ENCODE peak calls at places on chromosomes 4 and X, in seven cellular contexts. One of them, this sample, is unnamed.

GRCh38 chr4:142379277-142380051 is 466.6 kb downstream of the INPP4B start:
- DNase-seq in GM10248: no peak
- DNase-seq in CD4-positive, alpha-beta T cell: no peak
- DNase-seq in left ventricle myocardium inferior: no peak
- DNase-seq in endothelial cell: no peak
- DNase-seq in hepatocyte: peak; percentile 14
- DNase-seq in NCI-H1105 treated with DMSO at 0.1 percent for 48 hours: no peak
- DNase-seq in this sample: no peak

GRCh38 chrX:68697036-68697435 is 49.6 kb downstream of the STARD8 start:
- DNase-seq in CD4-positive, alpha-beta T cell: no peak
- DNase-seq in left ventricle myocardium inferior: no peak
- DNase-seq in NCI-H1105 treated with DMSO at 0.1 percent for 48 hours: no peak
- DNase-seq in endothelial cell: no peak
- DNase-seq in GM10248: no peak
- DNase-seq in hepatocyte: no peak
- DNase-seq in this sample: no peak

GRCh38 chr4:182273191-182273935 is 30.2 kb downstream of the TENM3 start:
- DNase-seq in left ventricle myocardium inferior: no peak
- DNase-seq in NCI-H1105 treated with DMSO at 0.1 percent for 48 hours: no peak
- DNase-seq in hepatocyte: no peak
- DNase-seq in GM10248: no peak
- DNase-seq in endothelial cell: no peak
- DNase-seq in CD4-positive, alpha-beta T cell: no peak
- DNase-seq in this sample: no peak

GRCh38 chr4:176393306-176394013 is 73.7 kb downstream of the SPCS3 start:
- DNase-seq in hepatocyte: no peak
- DNase-seq in CD4-positive, alpha-beta T cell: no peak
- DNase-seq in endothelial cell: no peak
- DNase-seq in GM10248: no peak
- DNase-seq in left ventricle myocardium inferior: no peak
- DNase-seq in NCI-H1105 treated with DMSO at 0.1 percent for 48 hours: no peak
- DNase-seq in this sample: no peak

GRCh38 chr4:74621616-74622015 is 172.7 kb downstream of the BTC start:
- DNase-seq in left ventricle myocardium inferior: no peak
- DNase-seq in GM10248: no peak
- DNase-seq in CD4-positive, alpha-beta T cell: no peak
- DNase-seq in endothelial cell: no peak
- DNase-seq in NCI-H1105 treated with DMSO at 0.1 percent for 48 hours: no peak
- DNase-seq in hepatocyte: no peak
- DNase-seq in this sample: no peak

GRCh38 chr4:8674311-8674885 is 81.8 kb downstream of the CPZ start:
- DNase-seq in NCI-H1105 treated with DMSO at 0.1 percent for 48 hours: no peak
- DNase-seq in left ventricle myocardium inferior: no peak
- DNase-seq in CD4-positive, alpha-beta T cell: no peak
- DNase-seq in hepatocyte: no peak
- DNase-seq in GM10248: no peak
- DNase-seq in endothelial cell: no peak
- DNase-seq in this sample: no peak

GRCh38 chr4:135777386-135777785 is 1575.8 kb upstream of the PABPC4L start:
- DNase-seq in CD4-positive, alpha-beta T cell: no peak
- DNase-seq in hepatocyte: no peak
- DNase-seq in endothelial cell: no peak
- DNase-seq in left ventricle myocardium inferior: no peak
- DNase-seq in NCI-H1105 treated with DMSO at 0.1 percent for 48 hours: no peak
- DNase-seq in GM10248: no peak
- DNase-seq in this sample: peak; percentile 77

GRCh38 chr4:25437951-25438350 is 60.9 kb downstream of the ANAPC4 start:
- DNase-seq in CD4-positive, alpha-beta T cell: no peak
- DNase-seq in NCI-H1105 treated with DMSO at 0.1 percent for 48 hours: no peak
- DNase-seq in GM10248: no peak
- DNase-seq in left ventricle myocardium inferior: no peak
- DNase-seq in hepatocyte: no peak
- DNase-seq in endothelial cell: no peak
- DNase-seq in this sample: peak; percentile 46

GRCh38 chrX:10833299-10834169 is 213.1 kb upstream of the MID1 start:
- DNase-seq in GM10248: no peak
- DNase-seq in hepatocyte: peak; percentile 65
- DNase-seq in left ventricle myocardium inferior: no peak
- DNase-seq in NCI-H1105 treated with DMSO at 0.1 percent for 48 hours: no peak
- DNase-seq in CD4-positive, alpha-beta T cell: no peak
- DNase-seq in endothelial cell: peak; percentile 16
- DNase-seq in this sample: no peak

GRCh38 chr4:5711479-5712184 is 631 bp downstream of the EVC start:
- DNase-seq in GM10248: no peak
- DNase-seq in left ventricle myocardium inferior: peak; percentile 39
- DNase-seq in CD4-positive, alpha-beta T cell: no peak
- DNase-seq in NCI-H1105 treated with DMSO at 0.1 percent for 48 hours: no peak
- DNase-seq in endothelial cell: peak; percentile 33
- DNase-seq in hepatocyte: no peak
- DNase-seq in this sample: peak; percentile 10

GRCh38 chr4:158775091-158775651 is 6.3 kb downstream of the FNIP2 start:
- DNase-seq in hepatocyte: peak; percentile 36
- DNase-seq in GM10248: no peak
- DNase-seq in left ventricle myocardium inferior: no peak
- DNase-seq in CD4-positive, alpha-beta T cell: no peak
- DNase-seq in NCI-H1105 treated with DMSO at 0.1 percent for 48 hours: no peak
- DNase-seq in endothelial cell: no peak
- DNase-seq in this sample: no peak

GRCh38 chrX:41688154-41688553 is 619 bp upstream of the GPR34 start:
- DNase-seq in left ventricle myocardium inferior: no peak
- DNase-seq in GM10248: no peak
- DNase-seq in hepatocyte: no peak
- DNase-seq in CD4-positive, alpha-beta T cell: no peak
- DNase-seq in NCI-H1105 treated with DMSO at 0.1 percent for 48 hours: no peak
- DNase-seq in endothelial cell: no peak
- DNase-seq in this sample: no peak

GRCh38 chrX:2781698-2782097 is 29.9 kb downstream of the XG start:
- DNase-seq in left ventricle myocardium inferior: no peak
- DNase-seq in GM10248: no peak
- DNase-seq in CD4-positive, alpha-beta T cell: no peak
- DNase-seq in hepatocyte: no peak
- DNase-seq in endothelial cell: no peak
- DNase-seq in NCI-H1105 treated with DMSO at 0.1 percent for 48 hours: no peak
- DNase-seq in this sample: no peak

GRCh38 chr4:78057600-78058560 is 757 bp downstream of the FRAS1 start:
- DNase-seq in left ventricle myocardium inferior: peak; percentile 36
- DNase-seq in CD4-positive, alpha-beta T cell: no peak
- DNase-seq in GM10248: no peak
- DNase-seq in hepatocyte: peak; percentile 69
- DNase-seq in endothelial cell: peak; percentile 49
- DNase-seq in NCI-H1105 treated with DMSO at 0.1 percent for 48 hours: peak; percentile 7
- DNase-seq in this sample: peak; percentile 29

GRCh38 chrX:126820700-126821420 is 1.3 kb downstream of the PRR32 start:
- DNase-seq in CD4-positive, alpha-beta T cell: no peak
- DNase-seq in GM10248: no peak
- DNase-seq in hepatocyte: no peak
- DNase-seq in endothelial cell: no peak
- DNase-seq in NCI-H1105 treated with DMSO at 0.1 percent for 48 hours: no peak
- DNase-seq in left ventricle myocardium inferior: peak; percentile 31
- DNase-seq in this sample: no peak

GRCh38 chr4:32633421-32633820 is 1913.3 kb downstream of the PCDH7 start:
- DNase-seq in CD4-positive, alpha-beta T cell: no peak
- DNase-seq in left ventricle myocardium inferior: no peak
- DNase-seq in hepatocyte: no peak
- DNase-seq in GM10248: no peak
- DNase-seq in endothelial cell: no peak
- DNase-seq in NCI-H1105 treated with DMSO at 0.1 percent for 48 hours: no peak
- DNase-seq in this sample: no peak

GRCh38 chrX:16970977-16971376 is 24.5 kb downstream of the REPS2 start:
- DNase-seq in GM10248: no peak
- DNase-seq in hepatocyte: no peak
- DNase-seq in NCI-H1105 treated with DMSO at 0.1 percent for 48 hours: no peak
- DNase-seq in endothelial cell: no peak
- DNase-seq in left ventricle myocardium inferior: no peak
- DNase-seq in CD4-positive, alpha-beta T cell: no peak
- DNase-seq in this sample: no peak

GRCh38 chr4:80335554-80336358 is at the start of gene CFAP299:
- DNase-seq in hepatocyte: peak; percentile 91
- DNase-seq in CD4-positive, alpha-beta T cell: peak; percentile 5
- DNase-seq in NCI-H1105 treated with DMSO at 0.1 percent for 48 hours: peak; percentile 75
- DNase-seq in endothelial cell: peak; percentile 86
- DNase-seq in GM10248: peak; percentile 73
- DNase-seq in left ventricle myocardium inferior: peak; percentile 82
- DNase-seq in this sample: peak; percentile 63

GRCh38 chrX:106862972-106863688 is 40.0 kb downstream of the RIPPLY1 start:
- DNase-seq in NCI-H1105 treated with DMSO at 0.1 percent for 48 hours: peak; percentile 2
- DNase-seq in endothelial cell: peak; percentile 18
- DNase-seq in left ventricle myocardium inferior: no peak
- DNase-seq in hepatocyte: peak; percentile 4
- DNase-seq in CD4-positive, alpha-beta T cell: no peak
- DNase-seq in GM10248: peak; percentile 25
- DNase-seq in this sample: peak; percentile 22

GRCh38 chrX:53294024-53294648 is 12.8 kb upstream of the IQSEC2 start:
- DNase-seq in hepatocyte: no peak
- DNase-seq in CD4-positive, alpha-beta T cell: no peak
- DNase-seq in endothelial cell: no peak
- DNase-seq in left ventricle myocardium inferior: no peak
- DNase-seq in GM10248: no peak
- DNase-seq in NCI-H1105 treated with DMSO at 0.1 percent for 48 hours: no peak
- DNase-seq in this sample: no peak

GRCh38 chr4:136737066-136737465 is 795.2 kb downstream of the PCDH18 start:
- DNase-seq in CD4-positive, alpha-beta T cell: no peak
- DNase-seq in NCI-H1105 treated with DMSO at 0.1 percent for 48 hours: no peak
- DNase-seq in GM10248: no peak
- DNase-seq in hepatocyte: no peak
- DNase-seq in left ventricle myocardium inferior: no peak
- DNase-seq in endothelial cell: no peak
- DNase-seq in this sample: no peak

GRCh38 chr4:118367872-118368271 is 15.1 kb upstream of the PRSS12 start:
- DNase-seq in NCI-H1105 treated with DMSO at 0.1 percent for 48 hours: peak; percentile 26
- DNase-seq in hepatocyte: no peak
- DNase-seq in GM10248: no peak
- DNase-seq in CD4-positive, alpha-beta T cell: no peak
- DNase-seq in endothelial cell: no peak
- DNase-seq in left ventricle myocardium inferior: no peak
- DNase-seq in this sample: no peak

GRCh38 chr4:13481569-13481968 is 2.6 kb downstream of the RAB28 start:
- DNase-seq in NCI-H1105 treated with DMSO at 0.1 percent for 48 hours: no peak
- DNase-seq in CD4-positive, alpha-beta T cell: no peak
- DNase-seq in left ventricle myocardium inferior: no peak
- DNase-seq in endothelial cell: no peak
- DNase-seq in GM10248: no peak
- DNase-seq in hepatocyte: no peak
- DNase-seq in this sample: no peak

GRCh38 chr4:6953751-6954380 is 44.2 kb downstream of the TBC1D14 start:
- DNase-seq in left ventricle myocardium inferior: peak; percentile 81
- DNase-seq in hepatocyte: peak; percentile 75
- DNase-seq in NCI-H1105 treated with DMSO at 0.1 percent for 48 hours: no peak
- DNase-seq in GM10248: no peak
- DNase-seq in CD4-positive, alpha-beta T cell: no peak
- DNase-seq in endothelial cell: peak; percentile 22
- DNase-seq in this sample: no peak

GRCh38 chr4:6035786-6036185 is 17.6 kb upstream of the C4orf50 start:
- DNase-seq in GM10248: no peak
- DNase-seq in hepatocyte: no peak
- DNase-seq in left ventricle myocardium inferior: no peak
- DNase-seq in endothelial cell: no peak
- DNase-seq in CD4-positive, alpha-beta T cell: no peak
- DNase-seq in NCI-H1105 treated with DMSO at 0.1 percent for 48 hours: no peak
- DNase-seq in this sample: no peak

GRCh38 chr4:129545599-129546278 is 449.8 kb downstream of the C4orf33 start:
- DNase-seq in GM10248: no peak
- DNase-seq in hepatocyte: peak; percentile 49
- DNase-seq in endothelial cell: no peak
- DNase-seq in left ventricle myocardium inferior: peak; percentile 75
- DNase-seq in NCI-H1105 treated with DMSO at 0.1 percent for 48 hours: no peak
- DNase-seq in CD4-positive, alpha-beta T cell: no peak
- DNase-seq in this sample: no peak

GRCh38 chr4:153152453-153153338 is 51.5 kb upstream of the TRIM2 start:
- DNase-seq in left ventricle myocardium inferior: peak; percentile 32
- DNase-seq in NCI-H1105 treated with DMSO at 0.1 percent for 48 hours: peak; percentile 71
- DNase-seq in GM10248: peak; percentile 28
- DNase-seq in CD4-positive, alpha-beta T cell: peak; percentile 43
- DNase-seq in endothelial cell: peak; percentile 27
- DNase-seq in hepatocyte: peak; percentile 73
- DNase-seq in this sample: peak; percentile 77

GRCh38 chr4:89898304-89898716 is 3.7 kb downstream of the MMRN1 start:
- DNase-seq in GM10248: no peak
- DNase-seq in NCI-H1105 treated with DMSO at 0.1 percent for 48 hours: no peak
- DNase-seq in hepatocyte: peak; percentile 59
- DNase-seq in CD4-positive, alpha-beta T cell: no peak
- DNase-seq in left ventricle myocardium inferior: no peak
- DNase-seq in endothelial cell: no peak
- DNase-seq in this sample: no peak

GRCh38 chrX:69186651-69187050 is 21.4 kb upstream of the PJA1 start:
- DNase-seq in CD4-positive, alpha-beta T cell: no peak
- DNase-seq in left ventricle myocardium inferior: no peak
- DNase-seq in endothelial cell: no peak
- DNase-seq in GM10248: no peak
- DNase-seq in NCI-H1105 treated with DMSO at 0.1 percent for 48 hours: no peak
- DNase-seq in hepatocyte: no peak
- DNase-seq in this sample: no peak

GRCh38 chr4:4750187-4750586 is 109.3 kb upstream of the MSX1 start:
- DNase-seq in NCI-H1105 treated with DMSO at 0.1 percent for 48 hours: no peak
- DNase-seq in endothelial cell: no peak
- DNase-seq in left ventricle myocardium inferior: no peak
- DNase-seq in GM10248: no peak
- DNase-seq in CD4-positive, alpha-beta T cell: no peak
- DNase-seq in hepatocyte: no peak
- DNase-seq in this sample: no peak

This sample was measured in NCI-H2171 treated with DMSO at 0.1 percent for 48 hours.